ENCODE peak calls at places on chromosome 7, in five cellular contexts. One of them, this sample, is unnamed.

GRCh38 chr7:100171087-100171681 is 2.8 kb upstream of the GAL3ST4 start:
- DNase-seq in neural crest cell: no peak
- DNase-seq in kidney tubule cell: no peak
- DNase-seq in anterior cingulate cortex: no peak
- DNase-seq in HTR-8/SVneo: no peak
- DNase-seq in this sample: no peak

GRCh38 chr7:149670288-149670687 is 103.1 kb downstream of the ZNF467 start:
- DNase-seq in neural crest cell: no peak
- DNase-seq in kidney tubule cell: peak; percentile 28
- DNase-seq in anterior cingulate cortex: peak; percentile 18
- DNase-seq in HTR-8/SVneo: no peak
- DNase-seq in this sample: no peak

GRCh38 chr7:27101188-27101905 is 1.1 kb downstream of the HOXA2 start:
- DNase-seq in neural crest cell: no peak
- DNase-seq in kidney tubule cell: peak; percentile 41
- DNase-seq in anterior cingulate cortex: no peak
- DNase-seq in HTR-8/SVneo: no peak
- DNase-seq in this sample: no peak

GRCh38 chr7:82542665-82543064 is 99.1 kb upstream of the CACNA2D1 start:
- DNase-seq in neural crest cell: no peak
- DNase-seq in kidney tubule cell: peak; percentile 52
- DNase-seq in anterior cingulate cortex: no peak
- DNase-seq in HTR-8/SVneo: peak; percentile 5
- DNase-seq in this sample: no peak

GRCh38 chr7:26348987-26349809 is 57.5 kb downstream of the SNX10 start:
- DNase-seq in neural crest cell: no peak
- DNase-seq in kidney tubule cell: peak; percentile 86
- DNase-seq in anterior cingulate cortex: no peak
- DNase-seq in HTR-8/SVneo: no peak
- DNase-seq in this sample: no peak

GRCh38 chr7:128827248-128827958 is 2.8 kb upstream of the FLNC start:
- DNase-seq in neural crest cell: no peak
- DNase-seq in kidney tubule cell: peak; percentile 63
- DNase-seq in anterior cingulate cortex: no peak
- DNase-seq in HTR-8/SVneo: peak; percentile 63
- DNase-seq in this sample: no peak

GRCh38 chr7:459584-460373 is 59.9 kb downstream of the PDGFA start:
- DNase-seq in neural crest cell: no peak
- DNase-seq in kidney tubule cell: no peak
- DNase-seq in anterior cingulate cortex: no peak
- DNase-seq in HTR-8/SVneo: no peak
- DNase-seq in this sample: no peak

GRCh38 chr7:100967292-100967863 is 2.0 kb upstream of the MUC12 start:
- DNase-seq in neural crest cell: no peak
- DNase-seq in kidney tubule cell: no peak
- DNase-seq in anterior cingulate cortex: no peak
- DNase-seq in HTR-8/SVneo: no peak
- DNase-seq in this sample: no peak

GRCh38 chr7:157693071-157693520 is 356.3 kb downstream of the DNAJB6 start:
- DNase-seq in neural crest cell: peak; percentile 65
- DNase-seq in kidney tubule cell: no peak
- DNase-seq in anterior cingulate cortex: no peak
- DNase-seq in HTR-8/SVneo: no peak
- DNase-seq in this sample: no peak

GRCh38 chr7:80288175-80289122 is 153.8 kb downstream of the GNAI1 start:
- DNase-seq in neural crest cell: no peak
- DNase-seq in kidney tubule cell: peak; percentile 86
- DNase-seq in anterior cingulate cortex: no peak
- DNase-seq in HTR-8/SVneo: no peak
- DNase-seq in this sample: no peak

GRCh38 chr7:38315410-38315809 is 42.0 kb upstream of the TARP start:
- DNase-seq in neural crest cell: no peak
- DNase-seq in kidney tubule cell: no peak
- DNase-seq in anterior cingulate cortex: no peak
- DNase-seq in HTR-8/SVneo: no peak
- DNase-seq in this sample: no peak

GRCh38 chr7:55786901-55787300 is 75.7 kb downstream of the SEPTIN14 start:
- DNase-seq in neural crest cell: no peak
- DNase-seq in kidney tubule cell: no peak
- DNase-seq in anterior cingulate cortex: no peak
- DNase-seq in HTR-8/SVneo: no peak
- DNase-seq in this sample: no peak

GRCh38 chr7:1403844-1404404 is 55.3 kb downstream of the MICALL2 start:
- DNase-seq in neural crest cell: no peak
- DNase-seq in kidney tubule cell: peak; percentile 6
- DNase-seq in anterior cingulate cortex: no peak
- DNase-seq in HTR-8/SVneo: peak; percentile 78
- DNase-seq in this sample: no peak

GRCh38 chr7:36986429-36987362 is 262.4 kb upstream of the AOAH start:
- DNase-seq in neural crest cell: peak; percentile 81
- DNase-seq in kidney tubule cell: peak; percentile 63
- DNase-seq in anterior cingulate cortex: peak; percentile 53
- DNase-seq in HTR-8/SVneo: peak; percentile 54
- DNase-seq in this sample: peak; percentile 22

GRCh38 chr7:5077740-5078139 is 32.1 kb downstream of the RBAK start:
- DNase-seq in neural crest cell: no peak
- DNase-seq in kidney tubule cell: peak; percentile 29
- DNase-seq in anterior cingulate cortex: peak; percentile 53
- DNase-seq in HTR-8/SVneo: no peak
- DNase-seq in this sample: no peak

GRCh38 chr7:50369408-50370026 is 65.0 kb downstream of the IKZF1 start:
- DNase-seq in neural crest cell: no peak
- DNase-seq in kidney tubule cell: peak; percentile 38
- DNase-seq in anterior cingulate cortex: no peak
- DNase-seq in HTR-8/SVneo: no peak
- DNase-seq in this sample: no peak

GRCh38 chr7:87600130-87601124 is at the start of gene ABCB1:
- DNase-seq in neural crest cell: peak; percentile 52
- DNase-seq in kidney tubule cell: peak; percentile 88
- DNase-seq in anterior cingulate cortex: peak; percentile 1
- DNase-seq in HTR-8/SVneo: no peak
- DNase-seq in this sample: no peak